ENCODE peak calls at places on chromosomes 3 and 15, in four cellular contexts. M is HCT116; I is left lung; D is CD8-positive, alpha-beta T cell. Z is an unnamed sample.

GRCh38 chr3:183306798-183307671 is 54.0 kb downstream of the B3GNT5 start:
- DNase-seq in M (no peak), I (peak; percentile 91), D (peak; percentile 21), Z (no peak)

GRCh38 chr3:18207232-18207631 is 217.9 kb downstream of the SATB1 start:
- DNase-seq in M (no peak), I (no peak), D (no peak), Z (no peak)

GRCh38 chr3:77141423-77141822 is 101.5 kb downstream of the ROBO2 start:
- DNase-seq in M (no peak), I (no peak), D (no peak), Z (no peak)

GRCh38 chr15:62343397-62343796 is 178.3 kb upstream of the C2CD4B start:
- DNase-seq in M (no peak), I (no peak), D (no peak), Z (no peak)

GRCh38 chr15:25408428-25408827 is 30.4 kb downstream of the UBE3A start:
- DNase-seq in M (no peak), I (no peak), D (no peak), Z (no peak)

GRCh38 chr3:51712963-51713362 is 6.1 kb downstream of the GRM2 start:
- DNase-seq in M (no peak), I (no peak), D (no peak), Z (no peak)

GRCh38 chr3:126401611-126402160 is 7.0 kb downstream of the CFAP100 start:
- DNase-seq in M (no peak), I (no peak), D (no peak), Z (no peak)

GRCh38 chr3:71779674-71780377 is 5.1 kb downstream of the PROK2 start:
- DNase-seq in M (no peak), I (no peak), D (no peak), Z (no peak)

GRCh38 chr15:39184701-39185390 is 396.0 kb upstream of the THBS1 start:
- DNase-seq in M (no peak), I (no peak), D (no peak), Z (no peak)

GRCh38 chr3:13086594-13086993 is 13.4 kb upstream of the IQSEC1 start:
- DNase-seq in M (no peak), I (no peak), D (no peak), Z (no peak)

GRCh38 chr3:25178627-25179026 is 249.4 kb upstream of the RARB start:
- DNase-seq in M (no peak), I (no peak), D (no peak), Z (no peak)

GRCh38 chr3:45507820-45508317 is 86.7 kb upstream of the LIMD1 start:
- DNase-seq in M (no peak), I (no peak), D (no peak), Z (no peak)

DNA sequence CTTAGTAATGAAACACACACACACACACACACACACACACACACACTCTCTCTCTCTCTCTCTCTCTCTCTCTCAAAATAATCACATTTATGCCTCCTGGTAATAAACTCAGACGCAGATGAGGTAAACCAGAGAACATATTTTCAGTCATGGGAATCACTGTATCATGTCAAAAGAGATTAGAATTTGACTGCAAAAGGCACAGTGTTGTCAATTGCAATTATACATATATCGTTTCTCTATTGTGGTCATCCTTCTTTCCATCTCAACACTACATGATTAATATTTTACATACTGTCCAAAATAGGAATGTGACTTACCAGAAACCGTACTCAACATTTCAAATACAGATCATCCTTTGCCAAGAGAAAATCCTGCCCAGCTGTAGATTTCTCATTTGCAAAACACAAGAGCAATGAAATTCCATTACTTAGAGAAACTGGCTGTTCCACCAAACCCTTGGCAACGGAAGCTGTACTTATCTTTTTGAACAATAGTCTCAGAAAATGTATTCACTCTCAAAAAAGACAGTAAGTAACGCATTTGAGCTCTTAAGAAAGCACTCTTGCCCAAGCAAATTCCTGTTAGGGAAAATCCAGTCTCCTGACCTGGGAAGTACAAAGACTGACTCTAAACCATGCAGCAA is 24.3 kb downstream of the PDZRN3 start:
- DNase-seq in M (no peak), I (no peak), D (no peak), Z (no peak)
- H3K27ac ChIP-seq in M (no peak overlapping the region), I (no peak overlapping the region), D (no peak overlapping the region), Z (no peak overlapping the region)

GRCh38 chr15:67199391-67199790 is 55.1 kb downstream of the AAGAB start:
- DNase-seq in M (no peak), I (no peak), D (no peak), Z (no peak)

GRCh38 chr15:67201136-67201535 is 53.3 kb downstream of the AAGAB start:
- DNase-seq in M (no peak), I (no peak), D (no peak), Z (no peak)

GRCh38 chr15:67199881-67200763 is 54.3 kb downstream of the AAGAB start:
- DNase-seq in M (no peak), I (no peak), D (no peak), Z (no peak)

GRCh38 chr15:67202091-67202490 is 52.4 kb downstream of the AAGAB start:
- DNase-seq in M (no peak), I (no peak), D (no peak), Z (no peak)

DNA sequence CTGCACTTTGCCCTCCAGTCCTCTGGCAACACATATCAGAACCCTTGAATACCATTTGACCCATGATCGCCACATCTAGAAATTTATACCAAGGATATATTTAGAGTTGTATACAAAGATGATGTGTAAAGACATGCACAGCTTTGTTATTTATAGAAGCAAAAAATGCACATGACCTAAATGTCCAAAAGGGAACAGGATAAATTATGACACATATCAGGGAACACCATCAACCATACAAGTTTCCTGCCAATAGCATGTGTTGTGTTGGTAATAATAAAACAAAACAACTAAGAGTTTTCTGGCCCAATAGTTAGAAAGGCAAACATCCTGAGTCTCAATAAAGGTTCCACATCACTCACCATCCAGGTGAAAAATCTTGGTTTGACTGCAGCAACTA is 51.5 kb downstream of the AAGAB start:
- DNase-seq in M (no peak), I (no peak), D (no peak), Z (no peak)
- TF ChIP-seq CTCF in M (no peak), I (no peak), D (no peak), Z (no peak)

DNA sequence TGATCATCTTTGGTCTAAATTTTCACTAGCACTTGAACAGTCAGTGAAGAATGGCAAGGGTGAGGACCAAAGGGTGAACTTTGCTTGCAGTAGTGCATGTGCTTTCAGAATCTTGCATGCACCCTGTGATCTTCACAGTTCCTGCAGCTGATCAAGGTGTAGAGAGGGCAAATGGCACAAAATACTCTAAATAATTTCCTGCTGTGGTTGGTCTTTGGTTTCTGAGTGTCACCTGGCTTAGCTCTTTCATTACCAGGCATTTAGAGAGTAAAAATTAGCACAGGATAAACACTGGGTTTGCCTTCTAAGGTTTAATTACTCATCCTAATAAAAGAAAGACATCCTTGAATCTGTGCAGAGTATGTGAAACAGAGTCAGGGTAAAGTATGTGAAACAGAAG is 11.4 kb downstream of the TIPARP start:
- DNase-seq in M (no peak), I (no peak), D (no peak), Z (no peak)
- H3K4me1 ChIP-seq in M (peaks cover 29% of the 10 kb centered on the region), I (peaks cover 32% of the 10 kb centered on the region), D (peaks cover 45% of the 10 kb centered on the region), Z (peaks cover 10% of the 10 kb centered on the region)

GRCh38 chr3:152289708-152290107 is 21.0 kb downstream of the MBNL1 start:
- DNase-seq in M (no peak), I (no peak), D (no peak), Z (no peak)
- H3K27ac ChIP-seq in M (no peak overlapping the region), I (no peak overlapping the region), D (no peak overlapping the region), Z (no peak overlapping the region)

GRCh38 chr15:53835309-53835708 is 75.8 kb upstream of the WDR72 start:
- DNase-seq in M (no peak), I (no peak), D (no peak), Z (no peak)
- TF ChIP-seq CTCF in M (no peak), I (no peak), D (no peak), Z (no peak)